ENCODE peak calls at places on chromosomes 1 and 21, in ten cellular contexts. M is CD8-positive, alpha-beta memory T cell; I is adrenal gland; E is midbrain; T is HCT116; Z is germinal center; X is CD4-positive, alpha-beta T cell; C is substantia nigra; F is right atrium auricular region; L is adipocyte. S is an unnamed sample.

GRCh38 chr1:211811848-211812247 is 18.7 kb downstream of the LPGAT1 start:
- DNase-seq in M (no peak), I (no peak), E (no peak), T (no peak), Z (no peak), X (no peak), C (no peak), F (no peak), L (no peak), S (no peak)

GRCh38 chr1:151009206-151009587 is 948 bp downstream of the PRUNE1 start:
- DNase-seq in M (no peak), I (no peak), E (no peak), T (no peak), Z (no peak), X (no peak), C (no peak), F (no peak), L (no peak), S (no peak)

GRCh38 chr1:2130871-2131289 is 63.7 kb downstream of the FAAP20 start:
- DNase-seq in M (no peak), I (no peak), E (no peak), T (no peak), Z (no peak), X (no peak), C (no peak), F (no peak), L (no peak), S (no peak)

GRCh38 chr1:30758785-30759380 is 1.3 kb upstream of the LAPTM5 start:
- DNase-seq in M (no peak), I (no peak), E (no peak), T (peak; percentile 42), Z (no peak), X (no peak), C (no peak), F (no peak), L (no peak), S (no peak)

GRCh38 chr1:5991784-5992033 is 516 bp downstream of the NPHP4 start:
- DNase-seq in M (no peak), I (peak; percentile 53), E (no peak), T (no peak), Z (peak; percentile 74), X (no peak), C (peak; percentile 64), F (no peak), L (no peak), S (no peak)

GRCh38 chr1:8314346-8315280 is 3.3 kb upstream of the SLC45A1 start:
- DNase-seq in M (peak; percentile 68), I (peak; percentile 85), E (peak; percentile 68), T (peak; percentile 48), Z (peak; percentile 15), X (peak; percentile 43), C (peak; percentile 61), F (peak; percentile 76), L (peak; percentile 87), S (peak; percentile 65)

GRCh38 chr1:109763646-109764415 is at the start of gene EPS8L3:
- DNase-seq in M (peak; percentile 33), I (peak; percentile 16), E (no peak), T (no peak), Z (no peak), X (no peak), C (no peak), F (no peak), L (no peak), S (peak; percentile 16)

GRCh38 chr21:46527801-46528200 is 69.1 kb downstream of the DIP2A start:
- DNase-seq in M (no peak), I (no peak), E (no peak), T (no peak), Z (no peak), X (no peak), C (no peak), F (no peak), L (no peak), S (no peak)

GRCh38 chr1:202130275-202130646 is 7.5 kb downstream of the GPR37L1 start:
- DNase-seq in M (no peak), I (peak; percentile 64), E (peak; percentile 91), T (no peak), Z (no peak), X (no peak), C (peak; percentile 91), F (no peak), L (no peak), S (peak; percentile 75)

GRCh38 chr1:97630968-97631367 is 289.9 kb downstream of the DPYD start:
- DNase-seq in M (no peak), I (no peak), E (peak; percentile 19), T (no peak), Z (no peak), X (no peak), C (peak; percentile 1), F (no peak), L (no peak), S (no peak)

GRCh38 chr1:101088431-101088830 is 62.8 kb upstream of the DPH5 start:
- DNase-seq in M (no peak), I (no peak), E (no peak), T (no peak), Z (no peak), X (no peak), C (no peak), F (no peak), L (no peak), S (no peak)

GRCh38 chr1:65075123-65075976 is 72.7 kb upstream of the AK4 start:
- DNase-seq in M (peak; percentile 78), I (peak; percentile 75), E (peak; percentile 29), T (peak; percentile 59), Z (peak; percentile 64), X (peak; percentile 39), C (peak; percentile 5), F (no peak), L (peak; percentile 76), S (no peak)

GRCh38 chr1:162302246-162302645 is 74.4 kb downstream of the SPATA46 start:
- DNase-seq in M (no peak), I (no peak), E (no peak), T (no peak), Z (no peak), X (no peak), C (no peak), F (no peak), L (peak; percentile 13), S (no peak)

GRCh38 chr1:85583355-85584263 is 3.0 kb downstream of the CCN1 start:
- DNase-seq in M (no peak), I (no peak), E (no peak), T (no peak), Z (no peak), X (no peak), C (no peak), F (no peak), L (no peak), S (no peak)

GRCh38 chr1:1617925-1618324 is 2.6 kb downstream of the MIB2 start:
- DNase-seq in M (no peak), I (no peak), E (no peak), T (no peak), Z (no peak), X (no peak), C (no peak), F (no peak), L (no peak), S (no peak)

GRCh38 chr1:92482665-92483441 is 3.9 kb downstream of the GFI1 start:
- DNase-seq in M (peak; percentile 60), I (no peak), E (no peak), T (no peak), Z (peak; percentile 50), X (peak; percentile 42), C (no peak), F (no peak), L (peak; percentile 27), S (no peak)

GRCh38 chr1:47192458-47193384 is 2.9 kb upstream of the PDZK1IP1 start:
- DNase-seq in M (peak; percentile 74), I (peak; percentile 82), E (peak; percentile 62), T (peak; percentile 42), Z (peak; percentile 67), X (peak; percentile 56), C (peak; percentile 51), F (peak; percentile 82), L (peak; percentile 87), S (peak; percentile 71)

GRCh38 chr21:43727571-43728466 is 8.9 kb downstream of the PDXK start:
- DNase-seq in M (no peak), I (peak; percentile 81), E (peak; percentile 21), T (no peak), Z (no peak), X (no peak), C (no peak), F (no peak), L (peak; percentile 42), S (no peak)

GRCh38 chr1:204591473-204592090 is 75.4 kb downstream of the MDM4 start:
- DNase-seq in M (no peak), I (no peak), E (no peak), T (no peak), Z (no peak), X (no peak), C (no peak), F (no peak), L (peak; percentile 42), S (no peak)

GRCh38 chr21:40567511-40567910 is 279.4 kb downstream of the DSCAM start:
- DNase-seq in M (no peak), I (no peak), E (no peak), T (no peak), Z (no peak), X (no peak), C (no peak), F (no peak), L (peak; percentile 50), S (no peak)

GRCh38 chr1:36349839-36350238 is 26.4 kb upstream of the EVA1B start:
- DNase-seq in M (no peak), I (no peak), E (no peak), T (no peak), Z (no peak), X (no peak), C (no peak), F (no peak), L (no peak), S (no peak)

GRCh38 chr1:61157420-61157987 is 75.1 kb downstream of the NFIA start:
- DNase-seq in M (no peak), I (no peak), E (no peak), T (no peak), Z (no peak), X (no peak), C (no peak), F (no peak), L (peak; percentile 89), S (no peak)

GRCh38 chr1:32464191-32464715 is 619 bp upstream of the ZBTB8B start:
- DNase-seq in M (no peak), I (no peak), E (peak; percentile 62), T (no peak), Z (no peak), X (no peak), C (no peak), F (no peak), L (peak; percentile 6), S (no peak)

GRCh38 chr1:39406533-39407478 is 84.6 kb upstream of the BMP8A start:
- DNase-seq in M (no peak), I (no peak), E (no peak), T (no peak), Z (no peak), X (no peak), C (no peak), F (no peak), L (peak; percentile 90), S (no peak)

GRCh38 chr1:218658899-218659298 is 313.8 kb downstream of the TGFB2 start:
- DNase-seq in M (no peak), I (no peak), E (no peak), T (no peak), Z (no peak), X (no peak), C (no peak), F (no peak), L (peak; percentile 58), S (no peak)

GRCh38 chr1:53552146-53552940 is 93.1 kb downstream of the DMRTB1 start:
- DNase-seq in M (peak; percentile 30), I (no peak), E (no peak), T (no peak), Z (no peak), X (no peak), C (no peak), F (no peak), L (no peak), S (peak; percentile 16)

S was measured in dorsolateral prefrontal cortex.